ENCODE peak calls at places on chromosomes 4 and X, in seven cellular contexts. One of them, this sample, is unnamed. For H3K4me1, the result is how much of the 10 kb centered on the place peaks cover.

GRCh38 chrX:17732138-17732783 is 5.0 kb upstream of the SCML1 start:
- DNase-seq in tibial nerve: no peak
- DNase-seq in upper lobe of left lung: no peak
- DNase-seq in transverse colon: no peak
- DNase-seq in stomach: no peak
- DNase-seq in sigmoid colon: no peak
- DNase-seq in A549: no peak
- DNase-seq in this sample: no peak

GRCh38 chr4:71230258-71230594 is 108.6 kb upstream of the SLC4A4 start:
- DNase-seq in transverse colon: peak
- DNase-seq in stomach: peak
- DNase-seq in A549: no peak
- DNase-seq in upper lobe of left lung: no peak
- DNase-seq in tibial nerve: no peak
- DNase-seq in sigmoid colon: no peak
- DNase-seq in this sample: no peak

GRCh38 chr4:138307319-138307718 is 65.2 kb upstream of the SLC7A11 start:
- DNase-seq in upper lobe of left lung: no peak
- DNase-seq in tibial nerve: no peak
- DNase-seq in transverse colon: no peak
- DNase-seq in sigmoid colon: no peak
- DNase-seq in A549: no peak
- DNase-seq in stomach: no peak
- DNase-seq in this sample: no peak

GRCh38 chrX:19334945-19335626 is 8.6 kb upstream of the PDHA1 start:
- DNase-seq in stomach: no peak
- DNase-seq in transverse colon: no peak
- DNase-seq in upper lobe of left lung: no peak
- DNase-seq in tibial nerve: no peak
- DNase-seq in sigmoid colon: no peak
- DNase-seq in A549: peak
- DNase-seq in this sample: no peak

GRCh38 chr4:15794905-15795304 is 16.8 kb downstream of the CD38 start:
- DNase-seq in A549: no peak
- DNase-seq in stomach: no peak
- DNase-seq in transverse colon: no peak
- DNase-seq in tibial nerve: no peak
- DNase-seq in upper lobe of left lung: no peak
- DNase-seq in sigmoid colon: no peak
- DNase-seq in this sample: no peak

GRCh38 chr4:159160242-159160641 is 57.4 kb downstream of the RAPGEF2 start:
- DNase-seq in transverse colon: no peak
- DNase-seq in tibial nerve: no peak
- DNase-seq in sigmoid colon: no peak
- DNase-seq in stomach: no peak
- DNase-seq in upper lobe of left lung: no peak
- DNase-seq in A549: peak
- DNase-seq in this sample: no peak

GRCh38 chrX:14028473-14028872 is 1.2 kb downstream of the GEMIN8 start:
- DNase-seq in tibial nerve: no peak
- DNase-seq in transverse colon: no peak
- DNase-seq in sigmoid colon: no peak
- DNase-seq in upper lobe of left lung: no peak
- DNase-seq in A549: no peak
- DNase-seq in stomach: no peak
- DNase-seq in this sample: no peak

GRCh38 chr4:40254961-40255721 is 58.3 kb downstream of the RHOH start:
- DNase-seq in tibial nerve: no peak
- DNase-seq in upper lobe of left lung: no peak
- DNase-seq in A549: no peak
- DNase-seq in stomach: no peak
- DNase-seq in transverse colon: no peak
- DNase-seq in sigmoid colon: no peak
- DNase-seq in this sample: no peak

GRCh38 chr4:80306255-80306654 is 29.3 kb upstream of the CFAP299 start:
- DNase-seq in tibial nerve: no peak
- DNase-seq in A549: no peak
- DNase-seq in transverse colon: no peak
- DNase-seq in upper lobe of left lung: no peak
- DNase-seq in sigmoid colon: no peak
- DNase-seq in stomach: no peak
- DNase-seq in this sample: no peak

GRCh38 chrX:24396236-24396929 is 35.9 kb downstream of the SUPT20HL1 start:
- DNase-seq in transverse colon: no peak
- DNase-seq in upper lobe of left lung: no peak
- DNase-seq in A549: no peak
- DNase-seq in tibial nerve: no peak
- DNase-seq in sigmoid colon: no peak
- DNase-seq in stomach: no peak
- DNase-seq in this sample: no peak

GRCh38 chr4:157564771-157565170 is 344.2 kb downstream of the GRIA2 start:
- DNase-seq in tibial nerve: no peak
- DNase-seq in stomach: no peak
- DNase-seq in upper lobe of left lung: no peak
- DNase-seq in A549: no peak
- DNase-seq in transverse colon: no peak
- DNase-seq in sigmoid colon: no peak
- DNase-seq in this sample: no peak

GRCh38 chr4:4995866-4996265 is 23.4 kb downstream of the CYTL1 start:
- DNase-seq in transverse colon: no peak
- DNase-seq in stomach: no peak
- DNase-seq in sigmoid colon: peak
- DNase-seq in A549: no peak
- DNase-seq in tibial nerve: no peak
- DNase-seq in upper lobe of left lung: no peak
- DNase-seq in this sample: no peak

GRCh38 chrX:154802838-154803410 is 2.4 kb downstream of the MPP1 start:
- DNase-seq in A549: no peak
- DNase-seq in sigmoid colon: no peak
- DNase-seq in upper lobe of left lung: no peak
- DNase-seq in stomach: no peak
- DNase-seq in transverse colon: no peak
- DNase-seq in tibial nerve: no peak
- DNase-seq in this sample: no peak

GRCh38 chrX:154804564-154804956 is 725 bp downstream of the MPP1 start:
- DNase-seq in tibial nerve: no peak
- DNase-seq in upper lobe of left lung: no peak
- DNase-seq in transverse colon: no peak
- DNase-seq in sigmoid colon: no peak
- DNase-seq in stomach: no peak
- DNase-seq in A549: no peak
- DNase-seq in this sample: no peak

GRCh38 chrX:154806837-154807501 is 1.7 kb upstream of the MPP1 start:
- DNase-seq in upper lobe of left lung: no peak
- DNase-seq in tibial nerve: no peak
- DNase-seq in sigmoid colon: no peak
- DNase-seq in A549: no peak
- DNase-seq in transverse colon: no peak
- DNase-seq in stomach: no peak
- DNase-seq in this sample: no peak

GRCh38 chrX:154805696-154806091 is 409 bp upstream of the MPP1 start:
- DNase-seq in stomach: no peak
- DNase-seq in upper lobe of left lung: no peak
- DNase-seq in tibial nerve: no peak
- DNase-seq in A549: no peak
- DNase-seq in sigmoid colon: no peak
- DNase-seq in transverse colon: no peak
- DNase-seq in this sample: no peak

DNA sequence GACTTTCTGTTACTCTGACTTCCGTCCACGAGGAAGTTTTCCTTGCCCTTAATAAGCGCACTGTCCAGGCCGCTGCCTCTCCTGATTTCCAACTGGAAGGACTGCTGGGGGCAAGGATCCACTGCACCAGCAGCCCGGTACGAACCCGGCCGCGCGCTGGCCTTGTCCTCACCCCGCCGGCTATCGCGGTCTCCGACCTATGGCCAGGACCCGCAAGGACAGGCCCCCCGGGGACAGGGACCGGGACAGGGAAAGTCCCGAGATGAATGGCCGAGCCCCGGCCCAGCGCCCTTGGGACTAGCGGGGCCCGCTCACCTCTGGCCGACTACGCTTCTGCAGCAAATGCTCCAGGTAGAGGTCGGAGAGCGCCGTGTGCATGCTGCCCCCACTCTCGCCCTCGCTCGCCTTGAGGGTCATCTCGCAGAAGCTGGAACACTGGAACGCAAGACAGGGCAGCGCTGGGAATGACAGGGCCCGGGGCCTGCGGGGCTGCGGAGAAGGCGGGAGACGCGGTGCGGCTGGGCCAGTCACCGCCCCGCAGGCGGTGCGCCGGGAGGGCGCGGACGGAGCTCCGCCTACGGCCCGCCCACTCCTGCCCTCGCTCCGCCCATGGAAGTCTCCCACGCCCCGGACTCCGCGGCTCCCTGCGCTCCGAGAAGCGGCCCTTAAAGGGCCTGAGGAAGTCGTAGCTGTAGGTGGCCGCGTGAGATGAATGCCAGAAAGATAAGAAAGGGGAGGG is at the start of gene MPP1:
- DNase-seq in tibial nerve: peak
- DNase-seq in stomach: peak
- DNase-seq in upper lobe of left lung: peak
- DNase-seq in transverse colon: peak
- DNase-seq in sigmoid colon: peak
- DNase-seq in A549: peak
- DNase-seq in this sample: no peak
- TF ChIP-seq POLR2A in tibial nerve: peak
- TF ChIP-seq POLR2A in stomach: no peak
- TF ChIP-seq POLR2A in upper lobe of left lung: no peak
- TF ChIP-seq POLR2A in transverse colon: peak
- TF ChIP-seq POLR2A in sigmoid colon: peak
- TF ChIP-seq POLR2A in A549: no peak
- TF ChIP-seq POLR2A in this sample: peak

DNA sequence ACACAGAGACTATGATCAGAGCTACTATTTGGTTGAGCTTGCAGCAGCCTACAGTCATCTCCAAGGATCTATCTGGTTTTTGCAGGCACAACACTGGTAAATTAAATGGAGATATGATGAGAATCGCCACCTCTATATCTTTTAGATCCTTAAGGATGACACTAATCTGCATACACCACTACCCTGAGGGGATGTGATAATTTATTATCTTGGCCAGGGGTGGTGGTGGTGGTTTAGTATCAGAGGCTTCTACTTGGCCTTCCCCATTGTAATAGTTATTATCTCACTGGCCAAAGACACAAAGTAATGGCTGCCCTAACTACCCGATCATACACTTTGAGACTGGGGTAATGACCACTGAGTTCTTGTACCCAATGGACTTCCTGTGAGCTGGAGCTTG is 21.2 kb downstream of the CCDC160 start:
- DNase-seq in sigmoid colon: no peak
- DNase-seq in A549: no peak
- DNase-seq in tibial nerve: no peak
- DNase-seq in transverse colon: no peak
- DNase-seq in stomach: no peak
- DNase-seq in upper lobe of left lung: no peak
- DNase-seq in this sample: no peak
- TF ChIP-seq EP300 in sigmoid colon: no peak
- TF ChIP-seq EP300 in A549: no peak
- TF ChIP-seq EP300 in tibial nerve: no peak
- TF ChIP-seq EP300 in transverse colon: no peak
- TF ChIP-seq EP300 in stomach: no peak
- TF ChIP-seq EP300 in upper lobe of left lung: no peak
- TF ChIP-seq EP300 in this sample: no peak

DNA sequence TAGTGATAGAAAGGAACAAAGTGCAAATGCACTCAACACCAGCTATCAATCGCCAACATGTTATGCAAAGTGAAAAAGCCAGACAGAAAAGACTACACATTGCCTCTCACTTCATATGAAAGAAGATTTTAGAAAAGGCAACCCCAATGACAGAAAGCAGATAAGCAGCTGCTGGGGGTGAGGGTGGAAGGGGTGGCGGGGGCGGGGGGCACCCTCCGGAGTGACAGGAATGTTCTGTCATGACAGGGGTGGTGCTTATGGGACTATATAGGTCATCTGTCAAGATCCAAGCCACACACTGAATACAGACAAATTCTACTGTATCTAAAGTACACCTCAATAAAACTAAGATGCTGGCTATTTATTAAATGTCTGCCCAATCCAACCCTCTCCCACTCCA is 10.7 kb downstream of the WDR1 start:
- DNase-seq in tibial nerve: no peak
- DNase-seq in stomach: no peak
- DNase-seq in sigmoid colon: no peak
- DNase-seq in A549: no peak
- DNase-seq in transverse colon: no peak
- DNase-seq in upper lobe of left lung: no peak
- DNase-seq in this sample: no peak
- H3K4me1 ChIP-seq in tibial nerve: half or more
- H3K4me1 ChIP-seq in stomach: half or more
- H3K4me1 ChIP-seq in sigmoid colon: under half
- H3K4me1 ChIP-seq in A549: half or more
- H3K4me1 ChIP-seq in transverse colon: half or more
- H3K4me1 ChIP-seq in upper lobe of left lung: half or more
- H3K4me1 ChIP-seq in this sample: half or more

DNA sequence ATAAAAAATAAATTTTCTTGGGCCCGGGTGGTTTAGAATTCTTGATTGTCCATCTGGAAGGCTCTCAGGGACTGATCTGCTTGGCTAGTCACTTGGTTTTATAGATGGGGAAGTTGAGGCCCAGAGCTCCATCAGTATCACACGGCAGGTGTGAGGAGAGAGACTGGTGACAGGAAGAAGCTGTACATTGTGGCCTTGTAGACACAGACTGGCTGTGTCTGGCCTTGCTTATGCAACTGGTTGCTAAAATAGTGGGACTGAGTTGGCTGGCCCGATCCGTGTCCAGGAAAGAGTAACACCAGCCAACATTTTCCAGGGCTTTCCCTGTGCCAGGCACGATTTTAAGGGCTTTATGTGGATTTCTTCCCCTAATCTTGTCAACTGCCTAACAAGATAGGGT is 2.8 kb downstream of the TBC1D14 start:
- DNase-seq in A549: no peak
- DNase-seq in upper lobe of left lung: no peak
- DNase-seq in sigmoid colon: peak
- DNase-seq in tibial nerve: no peak
- DNase-seq in transverse colon: no peak
- DNase-seq in stomach: no peak
- DNase-seq in this sample: no peak
- TF ChIP-seq POLR2A in A549: no peak
- TF ChIP-seq POLR2A in upper lobe of left lung: no peak
- TF ChIP-seq POLR2A in sigmoid colon: no peak
- TF ChIP-seq POLR2A in tibial nerve: no peak
- TF ChIP-seq POLR2A in transverse colon: no peak
- TF ChIP-seq POLR2A in stomach: no peak
- TF ChIP-seq POLR2A in this sample: no peak